ENCODE peak calls at places on chromosomes 13 and 19, in five cellular contexts. One of them, this sample, is unnamed.

GRCh38 chr19:10052602-10053360 is 33.3 kb upstream of the SHFL start:
- DNase-seq in GM12878: no peak
- DNase-seq in GM23248: no peak
- DNase-seq in fibroblast of lung: no peak
- DNase-seq in heart right ventricle: no peak
- DNase-seq in this sample: peak; percentile 32

GRCh38 chr13:97212540-97213146 is 9.5 kb upstream of the MBNL2 start:
- DNase-seq in GM23248: peak; percentile 69
- DNase-seq in fibroblast of lung: peak; percentile 64
- DNase-seq in GM12878: no peak
- DNase-seq in heart right ventricle: no peak
- DNase-seq in this sample: peak; percentile 67

GRCh38 chr13:103133551-103133950 is 67.3 kb upstream of the SLC10A2 start:
- DNase-seq in GM23248: peak; percentile 1
- DNase-seq in fibroblast of lung: no peak
- DNase-seq in heart right ventricle: no peak
- DNase-seq in GM12878: no peak
- DNase-seq in this sample: no peak

GRCh38 chr19:37468961-37469777 is at the start of gene ZNF570:
- DNase-seq in GM12878: peak; percentile 44
- DNase-seq in fibroblast of lung: peak; percentile 90
- DNase-seq in GM23248: peak; percentile 96
- DNase-seq in heart right ventricle: peak; percentile 89
- DNase-seq in this sample: peak; percentile 86

GRCh38 chr19:16566161-16566560 is 6.1 kb downstream of the SLC35E1 start:
- DNase-seq in fibroblast of lung: no peak
- DNase-seq in GM23248: no peak
- DNase-seq in GM12878: no peak
- DNase-seq in heart right ventricle: no peak
- DNase-seq in this sample: no peak

GRCh38 chr13:84377071-84377470 is 494.8 kb upstream of the SLITRK1 start:
- DNase-seq in GM12878: no peak
- DNase-seq in heart right ventricle: no peak
- DNase-seq in fibroblast of lung: no peak
- DNase-seq in GM23248: no peak
- DNase-seq in this sample: no peak

GRCh38 chr19:43526884-43527859 is at the start of gene ETHE1:
- DNase-seq in heart right ventricle: peak; percentile 85
- DNase-seq in fibroblast of lung: peak; percentile 50
- DNase-seq in GM23248: peak; percentile 78
- DNase-seq in GM12878: no peak
- DNase-seq in this sample: peak; percentile 78

GRCh38 chr13:32330438-32330837 is 15.1 kb downstream of the BRCA2 start:
- DNase-seq in GM12878: no peak
- DNase-seq in fibroblast of lung: peak; percentile 84
- DNase-seq in GM23248: peak; percentile 90
- DNase-seq in heart right ventricle: no peak
- DNase-seq in this sample: peak; percentile 81

GRCh38 chr19:49287141-49287540 is 37.9 kb downstream of the SLC6A16 start:
- DNase-seq in heart right ventricle: no peak
- DNase-seq in GM23248: no peak
- DNase-seq in fibroblast of lung: no peak
- DNase-seq in GM12878: no peak
- DNase-seq in this sample: no peak

GRCh38 chr13:37640499-37640898 is 41.9 kb upstream of the POSTN start:
- DNase-seq in GM23248: peak; percentile 84
- DNase-seq in GM12878: no peak
- DNase-seq in heart right ventricle: no peak
- DNase-seq in fibroblast of lung: peak; percentile 89
- DNase-seq in this sample: peak; percentile 21

DNA sequence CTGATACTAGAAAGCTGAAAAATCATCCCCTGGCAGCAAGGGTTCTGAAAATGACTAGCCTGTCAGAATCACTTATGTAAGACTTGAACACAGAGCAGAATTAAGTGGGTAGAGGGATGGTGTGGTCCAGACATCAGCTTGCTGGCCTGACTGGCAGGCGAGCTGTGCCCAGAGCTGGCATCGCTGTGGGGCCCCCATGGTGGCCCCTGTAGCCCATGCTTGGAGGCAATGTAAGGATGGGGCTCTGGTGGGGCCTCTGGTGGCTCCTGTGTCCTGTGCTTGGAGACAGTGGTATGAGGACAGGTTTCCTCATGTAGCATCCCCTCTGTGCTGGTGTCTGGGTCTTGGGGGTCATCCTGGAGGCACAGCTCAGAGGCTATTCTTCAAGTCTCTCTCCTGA is 332.1 kb downstream of the SHISA2 start:
- DNase-seq in fibroblast of lung: no peak
- DNase-seq in GM23248: no peak
- DNase-seq in heart right ventricle: no peak
- DNase-seq in GM12878: no peak
- DNase-seq in this sample: no peak
- H3K4me1 ChIP-seq in fibroblast of lung: no peaks in the 10 kb centered on the region
- H3K4me1 ChIP-seq in GM23248: no peaks in the 10 kb centered on the region
- H3K4me1 ChIP-seq in heart right ventricle: no peaks in the 10 kb centered on the region
- H3K4me1 ChIP-seq in GM12878: no peaks in the 10 kb centered on the region
- H3K4me1 ChIP-seq in this sample: no peaks in the 10 kb centered on the region

DNA sequence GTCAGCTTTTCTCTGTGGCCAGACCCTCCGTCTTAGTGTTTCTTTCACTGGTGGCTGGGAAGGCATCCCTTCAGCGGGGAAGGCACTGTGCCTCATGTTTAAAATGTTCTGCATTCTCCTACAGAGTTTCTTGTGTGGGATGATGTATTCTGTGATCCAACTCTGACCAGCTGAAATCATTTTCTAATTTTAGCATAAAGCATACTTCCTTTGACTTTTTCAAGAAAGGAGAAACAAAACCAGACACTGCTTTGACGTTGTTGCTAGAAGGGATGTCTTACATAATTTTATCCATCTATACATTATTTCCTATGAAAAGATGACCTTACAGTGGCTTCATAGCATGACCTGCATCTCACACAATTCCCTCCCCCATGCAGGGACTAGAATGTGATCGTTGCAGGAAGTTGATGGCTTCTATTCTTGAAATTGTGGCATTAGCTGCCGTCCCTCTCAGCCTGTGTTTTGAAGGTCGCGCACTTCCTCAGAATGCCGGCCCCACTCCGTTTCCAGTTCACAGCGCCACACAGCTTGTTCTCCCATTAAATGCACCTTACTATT is 38.6 kb upstream of the TEX29 start:
- DNase-seq in heart right ventricle: peak; percentile 47
- DNase-seq in fibroblast of lung: peak; percentile 83
- DNase-seq in GM23248: peak; percentile 63
- DNase-seq in GM12878: no peak
- DNase-seq in this sample: no peak
- H3K36me3 ChIP-seq in heart right ventricle: peaks cover 92% of the 10 kb centered on the region
- H3K36me3 ChIP-seq in fibroblast of lung: peaks cover 20% of the 10 kb centered on the region
- H3K36me3 ChIP-seq in GM23248: peaks cover 20% of the 10 kb centered on the region
- H3K36me3 ChIP-seq in GM12878: peaks cover 30% of the 10 kb centered on the region
- H3K36me3 ChIP-seq in this sample: peaks cover 20% of the 10 kb centered on the region

GRCh38 chr13:46404732-46405097 is 17.7 kb upstream of the RUBCNL start:
- DNase-seq in GM12878: no peak
- DNase-seq in fibroblast of lung: no peak
- DNase-seq in heart right ventricle: no peak
- DNase-seq in GM23248: no peak
- DNase-seq in this sample: no peak
- H3K4me1 ChIP-seq in GM12878: no peaks in the 10 kb centered on the region
- H3K4me1 ChIP-seq in fibroblast of lung: no peaks in the 10 kb centered on the region
- H3K4me1 ChIP-seq in heart right ventricle: no peaks in the 10 kb centered on the region
- H3K4me1 ChIP-seq in GM23248: peaks cover 14% of the 10 kb centered on the region
- H3K4me1 ChIP-seq in this sample: no peaks in the 10 kb centered on the region

GRCh38 chr13:110179858-110180156 is 127.2 kb downstream of the COL4A1 start:
- DNase-seq in GM12878: no peak
- DNase-seq in GM23248: no peak
- DNase-seq in heart right ventricle: no peak
- DNase-seq in fibroblast of lung: no peak
- DNase-seq in this sample: no peak
- H3K36me3 ChIP-seq in GM12878: no peaks in the 10 kb centered on the region
- H3K36me3 ChIP-seq in GM23248: peaks cover 17% of the 10 kb centered on the region
- H3K36me3 ChIP-seq in heart right ventricle: peaks cover 100% of the 10 kb centered on the region
- H3K36me3 ChIP-seq in fibroblast of lung: peaks cover 7% of the 10 kb centered on the region
- H3K36me3 ChIP-seq in this sample: peaks cover 27% of the 10 kb centered on the region

DNA sequence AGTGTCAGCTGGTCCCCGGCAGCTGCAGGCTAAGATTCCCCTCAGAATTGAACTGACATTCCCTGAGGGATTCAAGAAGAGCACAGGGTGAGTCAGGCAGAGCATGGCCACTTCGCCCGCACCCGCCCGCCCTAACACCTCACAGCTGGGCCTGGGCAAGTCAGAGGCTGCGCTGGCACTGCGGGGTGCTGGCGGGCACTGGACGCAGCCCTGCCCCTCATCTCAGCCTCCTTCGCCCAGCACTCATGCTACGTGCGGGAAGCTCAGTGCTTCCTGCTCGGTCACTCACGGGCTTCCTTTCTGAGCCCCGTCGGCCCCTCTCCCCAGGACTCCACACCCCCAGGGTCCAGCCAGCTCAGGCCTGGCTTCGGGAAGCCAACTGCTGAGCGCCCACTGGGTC is 56.9 kb downstream of the MLLT1 start:
- DNase-seq in GM12878: no peak
- DNase-seq in heart right ventricle: no peak
- DNase-seq in GM23248: peak; percentile 20
- DNase-seq in fibroblast of lung: no peak
- DNase-seq in this sample: peak; percentile 42
- H3K4me1 ChIP-seq in GM12878: no peaks in the 10 kb centered on the region
- H3K4me1 ChIP-seq in heart right ventricle: peaks cover 51% of the 10 kb centered on the region
- H3K4me1 ChIP-seq in GM23248: peaks cover 25% of the 10 kb centered on the region
- H3K4me1 ChIP-seq in fibroblast of lung: peaks cover 16% of the 10 kb centered on the region
- H3K4me1 ChIP-seq in this sample: peaks cover 21% of the 10 kb centered on the region

DNA sequence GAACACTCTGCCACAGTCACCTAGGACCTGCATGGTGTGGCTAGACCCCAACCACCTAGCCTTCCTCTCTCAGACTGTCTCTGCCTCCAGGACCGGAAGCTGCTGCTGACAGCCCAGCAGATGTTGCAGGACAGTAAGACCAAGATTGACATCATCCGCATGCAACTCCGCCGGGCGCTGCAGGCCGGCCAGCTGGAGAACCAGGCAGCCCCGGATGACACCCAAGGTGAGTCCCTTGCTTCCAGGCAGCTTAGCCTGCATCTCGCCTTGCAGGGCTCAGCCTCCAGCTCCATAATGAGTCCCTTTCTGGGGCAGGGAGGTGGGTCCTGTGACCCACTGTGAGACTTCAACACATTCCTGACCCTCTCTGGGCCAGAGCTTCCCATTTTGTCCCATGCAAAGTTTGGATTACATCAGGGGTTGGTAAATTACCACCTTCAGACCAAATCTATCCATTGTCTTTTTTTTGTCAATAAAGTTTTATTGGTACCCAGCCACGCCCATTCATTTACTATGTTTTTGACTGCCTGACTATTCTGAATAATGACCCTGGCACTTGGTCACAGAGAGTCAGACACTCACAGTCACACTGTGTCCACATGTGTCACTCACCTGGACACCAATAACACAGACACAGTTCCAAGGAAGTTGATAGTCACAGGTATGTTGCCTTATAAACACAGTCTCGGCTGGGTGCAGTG is 13.4 kb downstream of the PKN1 start:
- DNase-seq in fibroblast of lung: no peak
- DNase-seq in heart right ventricle: no peak
- DNase-seq in GM12878: no peak
- DNase-seq in GM23248: no peak
- DNase-seq in this sample: no peak
- H3K36me3 ChIP-seq in fibroblast of lung: peaks cover 37% of the 10 kb centered on the region
- H3K36me3 ChIP-seq in heart right ventricle: peaks cover 100% of the 10 kb centered on the region
- H3K36me3 ChIP-seq in GM12878: peaks cover 35% of the 10 kb centered on the region
- H3K36me3 ChIP-seq in GM23248: peaks cover 14% of the 10 kb centered on the region
- H3K36me3 ChIP-seq in this sample: no peaks in the 10 kb centered on the region

DNA sequence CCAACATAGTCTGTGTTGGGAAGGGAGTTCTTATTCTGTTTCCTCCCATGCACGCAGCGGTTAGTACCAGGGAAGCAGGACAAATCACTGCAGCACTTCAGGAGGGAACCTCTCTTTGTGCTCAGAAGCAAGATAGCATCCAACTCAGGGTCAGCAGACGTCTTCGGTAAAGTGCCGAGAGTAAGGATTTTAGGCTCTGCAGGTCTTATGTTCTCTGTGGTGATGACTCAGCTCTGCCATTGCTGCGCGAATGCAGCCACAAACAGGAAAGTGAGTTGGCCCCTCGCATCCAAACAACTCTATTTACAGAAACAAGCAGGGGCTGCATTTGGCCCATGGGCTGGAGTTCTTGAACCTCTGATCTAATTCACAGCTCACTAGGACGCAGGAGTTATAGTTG is 122.1 kb upstream of the SPATA13 start:
- DNase-seq in GM12878: no peak
- DNase-seq in GM23248: peak; percentile 76
- DNase-seq in heart right ventricle: no peak
- DNase-seq in fibroblast of lung: peak; percentile 35
- DNase-seq in this sample: peak; percentile 26
- H3K4me1 ChIP-seq in GM12878: peaks cover 22% of the 10 kb centered on the region
- H3K4me1 ChIP-seq in GM23248: peaks cover 39% of the 10 kb centered on the region
- H3K4me1 ChIP-seq in heart right ventricle: peaks cover 3% of the 10 kb centered on the region
- H3K4me1 ChIP-seq in fibroblast of lung: peaks cover 19% of the 10 kb centered on the region
- H3K4me1 ChIP-seq in this sample: no peaks in the 10 kb centered on the region

GRCh38 chr19:40739030-40739839 is 11.0 kb downstream of the ACTMAP start:
- DNase-seq in GM23248: no peak
- DNase-seq in heart right ventricle: no peak
- DNase-seq in GM12878: no peak
- DNase-seq in fibroblast of lung: no peak
- DNase-seq in this sample: no peak

GRCh38 chr19:40737102-40737644 is 13.1 kb downstream of the ACTMAP start:
- DNase-seq in GM23248: no peak
- DNase-seq in fibroblast of lung: no peak
- DNase-seq in heart right ventricle: peak; percentile 35
- DNase-seq in GM12878: no peak
- DNase-seq in this sample: no peak

GRCh38 chr19:40736661-40737060 is 13.6 kb downstream of the ACTMAP start:
- DNase-seq in heart right ventricle: no peak
- DNase-seq in GM12878: no peak
- DNase-seq in GM23248: no peak
- DNase-seq in fibroblast of lung: no peak
- DNase-seq in this sample: no peak

GRCh38 chr19:40733149-40733548 is 16.2 kb downstream of the ITPKC start:
- DNase-seq in heart right ventricle: no peak
- DNase-seq in fibroblast of lung: no peak
- DNase-seq in GM12878: no peak
- DNase-seq in GM23248: no peak
- DNase-seq in this sample: no peak

DNA sequence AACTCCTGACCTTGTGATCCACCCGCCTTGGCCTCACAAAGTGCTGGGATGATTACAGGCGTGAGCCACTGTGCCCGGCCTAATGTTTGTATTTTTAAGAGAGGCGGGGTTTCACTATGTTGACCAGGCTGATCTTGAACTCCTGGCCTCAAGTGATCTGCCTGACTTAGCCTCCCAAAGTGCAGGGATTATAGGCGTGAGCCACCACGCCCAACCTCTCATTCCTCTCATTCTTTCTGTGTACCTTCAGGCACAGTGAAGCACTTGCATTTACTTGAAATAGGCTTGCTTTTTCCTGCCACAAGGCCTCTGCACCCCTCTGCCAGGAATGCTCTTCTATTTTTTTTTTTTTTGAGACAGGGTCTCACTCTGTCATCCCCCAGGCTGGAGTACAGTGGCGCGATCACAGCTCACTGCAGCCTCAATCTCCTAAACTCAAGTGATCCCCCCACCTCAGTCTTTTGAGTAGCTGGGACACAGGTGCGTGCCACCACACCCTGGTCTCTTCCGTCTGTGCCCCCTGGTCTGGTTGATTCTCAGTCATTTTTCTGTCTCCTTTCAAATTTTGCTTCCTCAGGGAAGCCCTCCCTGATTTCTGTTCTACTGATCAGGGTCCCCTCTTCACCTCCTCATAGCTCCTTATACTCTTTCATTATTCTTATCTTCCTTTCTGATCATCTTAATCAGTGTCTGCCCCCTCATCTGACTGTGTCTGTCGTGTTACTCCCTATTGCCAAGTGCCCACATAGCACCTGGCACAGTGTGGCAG is 15.1 kb downstream of the ACTMAP start:
- DNase-seq in heart right ventricle: no peak
- DNase-seq in fibroblast of lung: no peak
- DNase-seq in GM12878: no peak
- DNase-seq in GM23248: no peak
- DNase-seq in this sample: no peak
- H3K36me3 ChIP-seq in heart right ventricle: peaks cover 100% of the 10 kb centered on the region
- H3K36me3 ChIP-seq in fibroblast of lung: peaks cover 22% of the 10 kb centered on the region
- H3K36me3 ChIP-seq in GM12878: peaks cover 1% of the 10 kb centered on the region
- H3K36me3 ChIP-seq in GM23248: peaks cover 25% of the 10 kb centered on the region
- H3K36me3 ChIP-seq in this sample: peaks cover 42% of the 10 kb centered on the region